ENCODE peak calls at places on chromosomes 2 and 18, in five cellular contexts. One of them, this sample, is unnamed.

GRCh38 chr2:188326669-188327301 is 35.1 kb downstream of the GULP1 start:
- DNase-seq in pancreas: peak; percentile 64
- DNase-seq in fibroblast of villous mesenchyme: peak; percentile 85
- DNase-seq in GM12865: no peak
- DNase-seq in IMR-90: peak; percentile 70
- DNase-seq in this sample: peak; percentile 59

GRCh38 chr2:233265899-233266431 is 14.5 kb downstream of the ATG16L1 start:
- DNase-seq in fibroblast of villous mesenchyme: no peak
- DNase-seq in GM12865: peak; percentile 21
- DNase-seq in IMR-90: no peak
- DNase-seq in pancreas: no peak
- DNase-seq in this sample: no peak

GRCh38 chr18:74990563-74991081 is 218.3 kb downstream of the PTGR3 start:
- DNase-seq in GM12865: no peak
- DNase-seq in fibroblast of villous mesenchyme: no peak
- DNase-seq in pancreas: no peak
- DNase-seq in IMR-90: peak; percentile 6
- DNase-seq in this sample: no peak

GRCh38 chr2:43736637-43737036 is 37.2 kb upstream of the DYNC2LI1 start:
- DNase-seq in IMR-90: no peak
- DNase-seq in fibroblast of villous mesenchyme: no peak
- DNase-seq in pancreas: no peak
- DNase-seq in GM12865: no peak
- DNase-seq in this sample: no peak

GRCh38 chr2:240423788-240424191 is 11.7 kb upstream of the GPC1 start:
- DNase-seq in IMR-90: no peak
- DNase-seq in fibroblast of villous mesenchyme: no peak
- DNase-seq in GM12865: no peak
- DNase-seq in pancreas: peak; percentile 6
- DNase-seq in this sample: no peak

GRCh38 chr18:72544092-72544886 is at the start of gene CBLN2:
- DNase-seq in pancreas: no peak
- DNase-seq in fibroblast of villous mesenchyme: peak; percentile 41
- DNase-seq in GM12865: peak; percentile 66
- DNase-seq in IMR-90: peak; percentile 18
- DNase-seq in this sample: peak; percentile 74

GRCh38 chr2:20667151-20667530 is 197 bp downstream of the GDF7 start:
- DNase-seq in GM12865: no peak
- DNase-seq in pancreas: no peak
- DNase-seq in fibroblast of villous mesenchyme: no peak
- DNase-seq in IMR-90: no peak
- DNase-seq in this sample: no peak

GRCh38 chr2:61178603-61179545 is 16.9 kb downstream of the C2orf74 start:
- DNase-seq in pancreas: peak; percentile 18
- DNase-seq in IMR-90: peak; percentile 61
- DNase-seq in GM12865: peak; percentile 64
- DNase-seq in fibroblast of villous mesenchyme: peak; percentile 50
- DNase-seq in this sample: peak; percentile 27

GRCh38 chr2:108988076-108988795 is 784 bp downstream of the EDAR start:
- DNase-seq in fibroblast of villous mesenchyme: no peak
- DNase-seq in IMR-90: no peak
- DNase-seq in GM12865: no peak
- DNase-seq in pancreas: no peak
- DNase-seq in this sample: no peak

GRCh38 chr2:27763907-27764267 is 7.6 kb upstream of the MRPL33 start:
- DNase-seq in pancreas: no peak
- DNase-seq in IMR-90: no peak
- DNase-seq in fibroblast of villous mesenchyme: no peak
- DNase-seq in GM12865: no peak
- DNase-seq in this sample: no peak

GRCh38 chr2:206531996-206532543 is 88.7 kb downstream of the ADAM23 start:
- DNase-seq in GM12865: no peak
- DNase-seq in pancreas: no peak
- DNase-seq in fibroblast of villous mesenchyme: no peak
- DNase-seq in IMR-90: peak; percentile 29
- DNase-seq in this sample: no peak

GRCh38 chr2:30201990-30202389 is 29.3 kb upstream of the LBH start:
- DNase-seq in IMR-90: peak; percentile 22
- DNase-seq in GM12865: no peak
- DNase-seq in pancreas: no peak
- DNase-seq in fibroblast of villous mesenchyme: no peak
- DNase-seq in this sample: peak; percentile 37

GRCh38 chr2:49928541-49928940 is 774.2 kb upstream of the FSHR start:
- DNase-seq in IMR-90: no peak
- DNase-seq in pancreas: no peak
- DNase-seq in fibroblast of villous mesenchyme: no peak
- DNase-seq in GM12865: no peak
- DNase-seq in this sample: no peak

GRCh38 chr2:151290467-151290866 is 999 bp upstream of the NMI start:
- DNase-seq in pancreas: no peak
- DNase-seq in IMR-90: no peak
- DNase-seq in GM12865: no peak
- DNase-seq in fibroblast of villous mesenchyme: no peak
- DNase-seq in this sample: no peak

GRCh38 chr2:12718662-12719399 is 2.1 kb downstream of the TRIB2 start:
- DNase-seq in pancreas: no peak
- DNase-seq in fibroblast of villous mesenchyme: peak; percentile 36
- DNase-seq in IMR-90: no peak
- DNase-seq in GM12865: no peak
- DNase-seq in this sample: peak; percentile 39

GRCh38 chr2:181457741-181458425 is 697 bp downstream of the ITGA4 start:
- DNase-seq in pancreas: peak; percentile 3
- DNase-seq in fibroblast of villous mesenchyme: peak; percentile 50
- DNase-seq in GM12865: peak; percentile 84
- DNase-seq in IMR-90: peak; percentile 35
- DNase-seq in this sample: peak; percentile 58

GRCh38 chr2:105081006-105081701 is 43.3 kb downstream of the MRPS9 start:
- DNase-seq in IMR-90: peak; percentile 46
- DNase-seq in fibroblast of villous mesenchyme: no peak
- DNase-seq in GM12865: no peak
- DNase-seq in pancreas: no peak
- DNase-seq in this sample: peak; percentile 60

GRCh38 chr2:157837851-157838441 is 38.2 kb downstream of the ACVR1 start:
- DNase-seq in GM12865: no peak
- DNase-seq in fibroblast of villous mesenchyme: peak; percentile 85
- DNase-seq in pancreas: peak; percentile 19
- DNase-seq in IMR-90: peak; percentile 67
- DNase-seq in this sample: peak; percentile 52

GRCh38 chr2:72136933-72137497 is 10.6 kb downstream of the CYP26B1 start:
- DNase-seq in pancreas: no peak
- DNase-seq in IMR-90: no peak
- DNase-seq in GM12865: no peak
- DNase-seq in fibroblast of villous mesenchyme: no peak
- DNase-seq in this sample: no peak

GRCh38 chr2:152594022-152594712 is 123.1 kb downstream of the PRPF40A start:
- DNase-seq in fibroblast of villous mesenchyme: no peak
- DNase-seq in pancreas: no peak
- DNase-seq in IMR-90: no peak
- DNase-seq in GM12865: peak; percentile 74
- DNase-seq in this sample: no peak

GRCh38 chr2:58634653-58635347 is 393.7 kb upstream of the FANCL start:
- DNase-seq in IMR-90: no peak
- DNase-seq in pancreas: no peak
- DNase-seq in GM12865: no peak
- DNase-seq in fibroblast of villous mesenchyme: peak; percentile 26
- DNase-seq in this sample: no peak

GRCh38 chr18:48639772-48640432 is 101.1 kb downstream of the CTIF start:
- DNase-seq in GM12865: peak; percentile 31
- DNase-seq in IMR-90: no peak
- DNase-seq in pancreas: no peak
- DNase-seq in fibroblast of villous mesenchyme: no peak
- DNase-seq in this sample: no peak

GRCh38 chr2:98601532-98602132 is 6.7 kb downstream of the COA5 start:
- DNase-seq in pancreas: no peak
- DNase-seq in fibroblast of villous mesenchyme: peak; percentile 38
- DNase-seq in GM12865: peak; percentile 67
- DNase-seq in IMR-90: peak; percentile 47
- DNase-seq in this sample: peak; percentile 60

GRCh38 chr2:59295524-59296162 is 1054.5 kb upstream of the FANCL start:
- DNase-seq in pancreas: no peak
- DNase-seq in fibroblast of villous mesenchyme: no peak
- DNase-seq in GM12865: no peak
- DNase-seq in IMR-90: no peak
- DNase-seq in this sample: no peak

GRCh38 chr2:177906041-177906718 is 166.4 kb downstream of the PDE11A start:
- DNase-seq in IMR-90: peak; percentile 47
- DNase-seq in pancreas: peak; percentile 29
- DNase-seq in GM12865: peak; percentile 77
- DNase-seq in fibroblast of villous mesenchyme: peak; percentile 23
- DNase-seq in this sample: peak; percentile 58

GRCh38 chr2:53417385-53417784 is 350.2 kb upstream of the CHAC2 start:
- DNase-seq in fibroblast of villous mesenchyme: no peak
- DNase-seq in GM12865: no peak
- DNase-seq in pancreas: no peak
- DNase-seq in IMR-90: no peak
- DNase-seq in this sample: no peak

GRCh38 chr2:53424902-53425301 is 342.7 kb upstream of the CHAC2 start:
- DNase-seq in pancreas: no peak
- DNase-seq in IMR-90: no peak
- DNase-seq in fibroblast of villous mesenchyme: no peak
- DNase-seq in GM12865: peak; percentile 45
- DNase-seq in this sample: no peak

DNA sequence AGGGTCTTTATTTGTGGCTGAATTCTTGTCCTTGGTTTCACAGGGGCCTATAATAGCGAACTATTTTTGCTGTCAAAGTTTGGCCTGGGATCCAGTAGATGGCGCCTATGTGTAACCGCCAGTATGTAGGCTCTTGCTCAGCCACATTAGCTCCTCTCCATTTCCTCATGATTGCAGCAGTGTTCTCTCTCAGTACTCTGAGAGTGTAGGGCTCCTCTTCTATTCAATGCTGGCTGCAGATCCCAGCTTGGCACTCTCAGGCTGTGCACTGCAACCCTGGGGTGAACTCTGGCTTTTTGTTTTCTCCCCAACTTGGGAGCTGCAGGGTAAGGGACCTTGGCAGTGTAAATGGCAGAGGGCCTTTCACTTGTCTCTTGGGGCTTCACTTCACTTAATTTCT is 344.6 kb upstream of the CHAC2 start:
- DNase-seq in GM12865: peak; percentile 67
- DNase-seq in IMR-90: peak; percentile 59
- DNase-seq in pancreas: peak; percentile 7
- DNase-seq in fibroblast of villous mesenchyme: peak; percentile 71
- DNase-seq in this sample: peak; percentile 69
- TF ChIP-seq CTCF in GM12865: peak; percentile 64
- TF ChIP-seq CTCF in IMR-90: peak; percentile 64
- TF ChIP-seq CTCF in pancreas: no peak
- TF ChIP-seq CTCF in fibroblast of villous mesenchyme: peak; percentile 68
- TF ChIP-seq CTCF in this sample: peak; percentile 63

GRCh38 chr2:161388146-161388779 is 27.8 kb upstream of the TBR1 start:
- DNase-seq in IMR-90: no peak
- DNase-seq in pancreas: no peak
- DNase-seq in GM12865: no peak
- DNase-seq in fibroblast of villous mesenchyme: no peak
- DNase-seq in this sample: no peak
- H3K4me3 ChIP-seq in IMR-90: no peak overlapping the region
- H3K4me3 ChIP-seq in pancreas: no peak overlapping the region
- H3K4me3 ChIP-seq in GM12865: no peak overlapping the region
- H3K4me3 ChIP-seq in fibroblast of villous mesenchyme: no peak overlapping the region
- H3K4me3 ChIP-seq in this sample: no peak overlapping the region

DNA sequence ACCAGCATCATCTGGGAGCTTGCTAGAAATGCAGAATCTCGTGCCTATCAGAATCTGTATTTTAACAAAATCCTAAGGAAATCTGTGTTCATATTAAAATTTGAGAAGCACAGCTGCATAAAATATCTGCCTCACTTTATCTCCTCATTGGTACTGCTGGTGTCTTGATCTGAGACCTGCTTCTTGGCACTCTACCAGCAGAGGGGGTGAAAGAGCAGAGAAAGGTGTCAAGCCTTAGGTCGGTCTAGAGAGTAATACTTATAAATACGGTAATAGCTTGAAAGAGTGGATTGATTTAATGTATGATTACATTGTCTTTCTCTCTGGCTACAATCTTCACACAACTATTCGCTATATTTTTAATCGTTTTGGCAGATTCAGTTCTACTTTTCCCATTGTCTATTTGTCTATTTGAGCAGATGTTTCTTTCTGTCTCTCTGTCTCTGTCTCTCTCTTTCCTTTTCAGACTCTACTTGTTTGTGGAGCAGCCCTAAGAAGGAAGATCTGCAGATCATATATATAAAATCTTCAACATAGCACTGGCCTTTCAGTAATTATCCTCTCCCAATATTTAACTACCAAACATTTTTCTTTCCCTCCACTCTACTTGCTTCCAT is 1.7 kb upstream of the GCG start:
- DNase-seq in fibroblast of villous mesenchyme: peak; percentile 63
- DNase-seq in pancreas: peak; percentile 12
- DNase-seq in IMR-90: peak; percentile 49
- DNase-seq in GM12865: peak; percentile 70
- DNase-seq in this sample: peak; percentile 65
- TF ChIP-seq CTCF in fibroblast of villous mesenchyme: peak; percentile 86
- TF ChIP-seq CTCF in pancreas: peak; percentile 31
- TF ChIP-seq CTCF in IMR-90: peak; percentile 56
- TF ChIP-seq CTCF in GM12865: peak; percentile 86
- TF ChIP-seq CTCF in this sample: peak; percentile 68

GRCh38 chr2:241561811-241562210 is 3.3 kb downstream of the BOK start:
- DNase-seq in GM12865: no peak
- DNase-seq in IMR-90: peak; percentile 80
- DNase-seq in pancreas: peak; percentile 48
- DNase-seq in fibroblast of villous mesenchyme: peak; percentile 74
- DNase-seq in this sample: peak; percentile 80
- H3K4me3 ChIP-seq in GM12865: no peak overlapping the region
- H3K4me3 ChIP-seq in IMR-90: no peak overlapping the region
- H3K4me3 ChIP-seq in pancreas: no peak overlapping the region
- H3K4me3 ChIP-seq in fibroblast of villous mesenchyme: no peak overlapping the region
- H3K4me3 ChIP-seq in this sample: no peak overlapping the region